ENCODE peak calls at places on chromosomes 6 and 20, in four cellular contexts. One of them, this sample, is unnamed.

GRCh38 chr6:167047554-167047953 is 48.4 kb downstream of the CEP43 start:
- DNase-seq in neuronal stem cell: no peak
- DNase-seq in mesendoderm: no peak
- DNase-seq in NB4: peak
- DNase-seq in this sample: no peak

GRCh38 chr6:80769101-80769500 is 662.6 kb downstream of the BCKDHB start:
- DNase-seq in neuronal stem cell: no peak
- DNase-seq in mesendoderm: no peak
- DNase-seq in NB4: no peak
- DNase-seq in this sample: peak

GRCh38 chr6:143698759-143699750 is 21.3 kb downstream of the PHACTR2 start:
- DNase-seq in NB4: no peak
- DNase-seq in neuronal stem cell: no peak
- DNase-seq in mesendoderm: peak
- DNase-seq in this sample: no peak

GRCh38 chr20:57167971-57168693 is 98.3 kb downstream of the BMP7 start:
- DNase-seq in mesendoderm: peak
- DNase-seq in NB4: no peak
- DNase-seq in neuronal stem cell: no peak
- DNase-seq in this sample: peak

GRCh38 chr6:170456334-170456733 is 96.8 kb downstream of the PSMB1 start:
- DNase-seq in mesendoderm: no peak
- DNase-seq in neuronal stem cell: no peak
- DNase-seq in NB4: no peak
- DNase-seq in this sample: no peak

GRCh38 chr20:31698803-31699718 is 23.6 kb downstream of the BCL2L1 start:
- DNase-seq in mesendoderm: peak
- DNase-seq in NB4: peak
- DNase-seq in neuronal stem cell: no peak
- DNase-seq in this sample: peak

GRCh38 chr6:16466778-16467177 is 228.4 kb downstream of the GMPR start:
- DNase-seq in neuronal stem cell: no peak
- DNase-seq in mesendoderm: no peak
- DNase-seq in NB4: no peak
- DNase-seq in this sample: no peak

GRCh38 chr6:44132476-44132875 is 5.1 kb downstream of the TMEM63B start:
- DNase-seq in NB4: no peak
- DNase-seq in neuronal stem cell: no peak
- DNase-seq in mesendoderm: no peak
- DNase-seq in this sample: no peak

GRCh38 chr20:11687546-11688292 is 230.0 kb upstream of the BTBD3 start:
- DNase-seq in mesendoderm: no peak
- DNase-seq in neuronal stem cell: no peak
- DNase-seq in NB4: no peak
- DNase-seq in this sample: no peak

GRCh38 chr6:17311595-17312311 is 30.6 kb downstream of the RBM24 start:
- DNase-seq in mesendoderm: peak
- DNase-seq in NB4: no peak
- DNase-seq in neuronal stem cell: no peak
- DNase-seq in this sample: peak

GRCh38 chr20:62358728-62359490 is 8.2 kb downstream of the LAMA5 start:
- DNase-seq in mesendoderm: no peak
- DNase-seq in neuronal stem cell: no peak
- DNase-seq in NB4: no peak
- DNase-seq in this sample: no peak

GRCh38 chr6:143485967-143486366 is 25.6 kb downstream of the FUCA2 start:
- DNase-seq in NB4: no peak
- DNase-seq in neuronal stem cell: no peak
- DNase-seq in mesendoderm: no peak
- DNase-seq in this sample: no peak

GRCh38 chr6:169240125-169240524 is 13.5 kb downstream of the THBS2 start:
- DNase-seq in mesendoderm: no peak
- DNase-seq in NB4: no peak
- DNase-seq in neuronal stem cell: no peak
- DNase-seq in this sample: no peak

DNA sequence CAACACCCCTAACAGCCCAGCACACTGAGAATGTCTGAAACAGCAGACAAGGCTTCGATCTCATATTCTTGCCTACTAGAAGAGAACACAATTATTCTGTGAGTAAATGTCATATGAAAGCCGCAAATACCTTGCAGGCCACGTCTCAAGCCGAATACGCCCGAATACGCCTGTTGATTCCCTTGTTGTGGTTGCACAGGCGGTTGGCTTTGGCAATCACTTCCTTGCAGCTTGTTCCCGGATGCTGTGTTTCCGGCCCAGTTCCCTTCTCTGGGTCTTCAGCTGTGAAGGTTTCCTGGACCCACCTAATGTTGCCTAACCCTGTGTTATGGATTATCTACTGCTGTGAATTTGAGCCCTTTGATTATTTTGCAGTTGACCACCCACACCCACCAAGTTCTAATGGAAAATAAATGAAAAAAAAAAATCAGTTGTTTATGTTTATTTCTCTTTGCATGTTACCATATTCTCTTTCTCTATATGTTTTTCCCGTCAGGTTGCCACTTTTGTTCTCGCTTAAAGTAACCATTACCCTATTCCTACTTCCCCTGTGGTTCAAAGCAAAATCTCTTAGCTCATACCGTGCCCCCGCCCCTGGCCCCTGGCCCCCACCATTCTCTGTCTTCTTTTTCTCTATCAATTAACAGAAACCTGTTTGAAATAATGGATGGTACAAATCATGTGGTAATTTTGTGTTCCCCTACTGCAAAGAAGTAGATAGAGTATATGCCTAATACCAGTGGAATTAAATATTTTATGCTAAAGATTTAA is 172.4 kb downstream of the ADGB start:
- DNase-seq in neuronal stem cell: no peak
- DNase-seq in NB4: peak
- DNase-seq in mesendoderm: no peak
- DNase-seq in this sample: no peak
- H3K4me3 ChIP-seq in neuronal stem cell: no peak
- H3K4me3 ChIP-seq in NB4: no peak
- H3K4me3 ChIP-seq in mesendoderm: no peak
- H3K4me3 ChIP-seq in this sample: no peak

GRCh38 chr20:19631410-19631809 is 126.6 kb upstream of the RIN2 start:
- DNase-seq in neuronal stem cell: no peak
- DNase-seq in NB4: no peak
- DNase-seq in mesendoderm: no peak
- DNase-seq in this sample: no peak
- H3K4me3 ChIP-seq in neuronal stem cell: no peak
- H3K4me3 ChIP-seq in NB4: no peak
- H3K4me3 ChIP-seq in mesendoderm: no peak
- H3K4me3 ChIP-seq in this sample: no peak

DNA sequence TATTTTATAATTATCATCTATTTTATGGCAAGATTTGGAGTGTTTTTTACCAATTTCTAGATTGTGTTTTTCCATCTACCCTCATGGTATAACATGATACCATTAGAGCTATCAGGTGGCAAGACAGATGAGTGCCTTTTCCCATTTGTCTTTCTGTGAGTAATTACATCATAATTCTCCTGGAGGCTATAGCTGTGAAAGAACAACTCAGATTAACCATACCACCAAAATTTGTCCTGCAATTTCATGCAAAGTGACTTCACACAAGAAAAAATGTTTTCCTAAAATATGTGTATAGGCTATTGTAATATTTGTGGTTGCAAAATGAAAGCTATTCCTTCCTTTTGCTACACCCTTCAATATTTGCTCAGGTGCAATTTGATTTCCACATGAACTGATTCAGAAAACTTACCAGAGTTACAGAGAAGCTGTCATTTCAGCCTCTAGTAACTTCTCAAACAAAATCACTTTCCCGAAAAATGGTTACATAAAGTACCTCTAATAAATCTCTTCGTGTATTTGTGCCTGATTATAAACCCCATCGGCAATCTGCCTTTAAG is 547.7 kb upstream of the ID4 start:
- DNase-seq in mesendoderm: no peak
- DNase-seq in NB4: no peak
- DNase-seq in neuronal stem cell: no peak
- DNase-seq in this sample: no peak
- H3K4me3 ChIP-seq in mesendoderm: no peak
- H3K4me3 ChIP-seq in NB4: no peak
- H3K4me3 ChIP-seq in neuronal stem cell: no peak
- H3K4me3 ChIP-seq in this sample: no peak

DNA sequence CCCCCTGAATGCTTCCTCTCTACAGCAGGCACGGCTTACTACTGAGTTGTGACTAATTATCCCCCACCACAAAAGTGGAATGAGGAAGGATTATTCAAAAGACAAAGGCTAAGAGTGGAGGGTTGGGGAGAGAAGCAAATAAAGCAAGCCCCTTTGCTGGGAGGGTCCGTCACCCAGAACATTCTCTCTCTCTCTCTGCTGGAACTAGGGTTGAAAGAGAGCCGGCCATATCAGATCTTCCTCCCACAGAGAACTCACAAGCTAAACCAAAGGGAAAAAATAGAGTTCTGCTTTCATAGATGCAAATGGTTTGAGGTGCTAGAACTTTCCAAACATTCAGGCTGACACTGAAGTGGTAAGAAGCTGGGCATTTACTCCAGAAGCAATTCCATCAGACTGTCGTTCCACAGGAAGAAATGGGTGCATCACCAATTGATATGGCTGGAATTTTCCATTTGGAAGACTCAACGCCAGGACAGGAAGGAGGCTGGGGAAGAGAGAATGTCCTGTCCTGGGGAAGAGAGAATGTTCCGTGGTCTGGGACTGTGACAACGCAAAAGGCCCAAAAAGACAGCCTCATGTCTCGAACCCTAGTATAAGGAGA is 7.9 kb downstream of the ZMYND8 start:
- DNase-seq in mesendoderm: peak
- DNase-seq in NB4: peak
- DNase-seq in neuronal stem cell: no peak
- DNase-seq in this sample: no peak
- H3K4me3 ChIP-seq in mesendoderm: no peak
- H3K4me3 ChIP-seq in NB4: peak
- H3K4me3 ChIP-seq in neuronal stem cell: no peak
- H3K4me3 ChIP-seq in this sample: no peak